ENCODE peak calls at places on chromosomes 2 and 18, in seven cellular contexts. H is K562, I is A549, A is IMR-90, Z is HepG2, P is GM12878, L is H1. T is an unnamed sample.

GRCh38 chr18:7177131-7177744 is 53.7 kb upstream of the LRRC30 start:
- DNase-seq in L (no peak), I (peak; percentile 43), Z (peak; percentile 45), A (peak; percentile 85), P (no peak), H (peak; percentile 65), T (peak; percentile 86)

GRCh38 chr2:108541451-108541850 is 7.2 kb downstream of the LIMS1 start:
- DNase-seq in P (no peak), L (no peak), Z (no peak), H (no peak), A (no peak), I (no peak), T (no peak)

GRCh38 chr18:2970344-2970743 is 42.6 kb downstream of the LPIN2 start:
- DNase-seq in P (no peak), H (no peak), I (no peak), Z (no peak), A (no peak), L (no peak), T (no peak)

GRCh38 chr2:15941483-15941853 is 1.1 kb downstream of the MYCN start:
- DNase-seq in H (no peak), A (no peak), L (peak; percentile 64), Z (no peak), I (peak; percentile 25), P (no peak), T (peak; percentile 82)

GRCh38 chr2:40534528-40534927 is 82.6 kb upstream of the SLC8A1 start:
- DNase-seq in L (no peak), I (no peak), A (peak; percentile 4), P (no peak), H (no peak), Z (no peak), T (no peak)

GRCh38 chr2:168118733-168119518 is 128.5 kb downstream of the STK39 start:
- DNase-seq in I (peak; percentile 4), H (peak; percentile 76), L (no peak), P (no peak), Z (peak; percentile 71), A (peak; percentile 82), T (peak; percentile 17)

GRCh38 chr2:159615936-159616733 is at the start of gene BAZ2B:
- DNase-seq in A (peak; percentile 88), I (peak; percentile 31), Z (peak; percentile 39), P (no peak), H (peak; percentile 75), L (no peak), T (peak; percentile 66)

GRCh38 chr2:152974146-152974545 is 255.7 kb downstream of the ARL6IP6 start:
- DNase-seq in P (no peak), Z (no peak), H (no peak), L (no peak), I (no peak), A (no peak), T (no peak)

GRCh38 chr2:2325538-2325937 is 5.5 kb downstream of the MYT1L start:
- DNase-seq in A (no peak), I (no peak), P (no peak), Z (no peak), H (no peak), L (no peak), T (peak; percentile 40)

GRCh38 chr2:220181158-220181557 is 553.7 kb downstream of the SLC4A3 start:
- DNase-seq in L (no peak), Z (no peak), A (peak; percentile 33), I (no peak), P (no peak), H (no peak), T (no peak)

GRCh38 chr2:178292586-178292985 is 98.3 kb downstream of the OSBPL6 start:
- DNase-seq in I (no peak), Z (no peak), L (no peak), A (no peak), H (no peak), P (no peak), T (no peak)

GRCh38 chr2:45119855-45120254 is 110.6 kb upstream of the SIX2 start:
- DNase-seq in L (no peak), I (no peak), H (no peak), A (peak; percentile 85), P (no peak), Z (no peak), T (no peak)

GRCh38 chr2:50943781-50944180 is 88.2 kb downstream of the NRXN1 start:
- DNase-seq in I (no peak), A (no peak), P (no peak), L (no peak), Z (no peak), H (no peak), T (no peak)

GRCh38 chr2:186229265-186229664 is 256.8 kb upstream of the ZC3H15 start:
- DNase-seq in Z (peak; percentile 17), H (no peak), P (no peak), I (no peak), L (no peak), A (no peak), T (no peak)

GRCh38 chr2:180656455-180656847 is 324.0 kb upstream of the UBE2E3 start:
- DNase-seq in H (no peak), Z (peak; percentile 20), L (no peak), A (peak; percentile 86), P (no peak), I (peak; percentile 36), T (no peak)

GRCh38 chr2:120552800-120553471 is 182.7 kb upstream of the GLI2 start:
- DNase-seq in A (peak; percentile 23), Z (peak; percentile 90), I (peak; percentile 87), L (peak; percentile 41), P (no peak), H (peak; percentile 75), T (no peak)

GRCh38 chr2:7403092-7403775 is 486.0 kb downstream of the RNF144A start:
- DNase-seq in P (no peak), H (no peak), L (no peak), I (no peak), Z (no peak), A (no peak), T (no peak)

GRCh38 chr2:41966431-41966893 is 81.4 kb upstream of the PKDCC start:
- DNase-seq in A (peak; percentile 96), H (no peak), I (peak; percentile 79), Z (peak; percentile 58), P (no peak), L (no peak), T (no peak)

DNA sequence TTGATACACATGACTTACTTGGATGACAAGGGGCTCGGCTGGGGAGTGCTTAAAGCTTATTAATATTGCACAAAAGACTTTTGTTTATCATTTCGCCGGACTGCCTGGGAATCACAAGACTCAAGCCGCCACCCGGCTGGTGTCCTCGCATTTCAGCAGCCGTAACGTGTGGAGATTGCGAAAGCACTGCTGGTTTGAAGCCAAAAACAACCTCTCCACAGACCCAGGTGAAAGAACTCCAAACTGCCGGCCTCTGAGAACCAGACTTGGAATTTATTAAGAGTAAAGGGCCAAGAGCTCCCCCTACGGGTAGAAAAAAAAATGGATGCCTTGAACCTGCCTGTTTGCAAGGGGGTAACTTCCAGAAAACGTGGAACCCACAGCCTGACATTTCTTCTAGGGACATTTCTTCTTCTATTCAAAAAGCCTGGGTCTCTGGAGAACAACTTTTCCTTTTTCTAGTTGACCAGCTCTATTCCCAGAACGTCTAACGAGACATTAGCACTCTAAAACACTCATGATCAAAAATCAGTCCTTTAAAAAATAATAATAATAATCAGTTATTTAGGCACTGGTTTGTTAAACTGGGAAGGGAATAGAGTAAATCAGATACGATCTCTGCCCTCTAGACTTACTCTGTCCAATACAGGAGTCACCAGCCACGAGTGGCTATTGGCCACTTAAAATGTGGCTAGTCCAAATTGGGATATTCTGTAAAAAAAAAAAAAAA is 216.3 kb downstream of the C1D start:
- DNase-seq in P (no peak), A (peak; percentile 98), H (peak; percentile 72), Z (peak; percentile 94), I (peak; percentile 73), L (peak; percentile 54), T (peak; percentile 49)
- TF ChIP-seq RFX5 in P (no peak), A (no peak), H (no peak), Z (no peak), I (no peak), L (no peak), T (no peak)

GRCh38 chr2:48600204-48600813 is 17.3 kb upstream of the GTF2A1L start:
- DNase-seq in L (no peak), H (peak; percentile 63), A (peak; percentile 67), I (no peak), Z (peak; percentile 42), P (no peak), T (peak; percentile 32)

GRCh38 chr2:48605482-48606175 is 12.0 kb upstream of the GTF2A1L start:
- DNase-seq in H (peak; percentile 88), A (no peak), L (no peak), Z (no peak), P (no peak), I (no peak), T (no peak)

GRCh38 chr2:48600917-48601316 is 16.7 kb upstream of the GTF2A1L start:
- DNase-seq in H (no peak), Z (no peak), A (peak; percentile 87), P (no peak), L (no peak), I (no peak), T (no peak)

DNA sequence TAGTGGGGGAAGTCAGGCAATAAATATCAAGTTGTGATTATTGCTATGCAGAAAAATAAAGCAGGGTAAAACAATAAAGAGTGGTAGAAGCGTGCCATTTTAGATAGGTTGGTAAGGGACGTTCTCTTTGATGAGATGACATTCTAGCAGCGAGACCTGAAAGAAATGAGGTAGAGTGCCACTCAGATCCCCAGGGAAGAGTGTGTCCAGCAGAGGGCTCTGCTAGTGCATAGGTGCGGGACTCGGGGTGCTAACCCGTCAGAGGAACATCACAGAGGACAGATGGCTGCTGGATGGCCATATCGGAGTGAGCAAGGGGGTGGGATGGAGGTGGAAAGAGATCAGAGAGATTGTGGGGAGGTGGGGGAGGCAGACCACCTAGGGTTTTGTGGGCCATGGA is 16.3 kb upstream of the GTF2A1L start:
- DNase-seq in H (peak; percentile 80), I (no peak), Z (peak; percentile 34), A (peak; percentile 41), P (no peak), L (no peak), T (no peak)
- TF ChIP-seq RFX5 in H (no peak), I (no peak), Z (no peak), A (no peak), P (no peak), L (no peak), T (no peak)

DNA sequence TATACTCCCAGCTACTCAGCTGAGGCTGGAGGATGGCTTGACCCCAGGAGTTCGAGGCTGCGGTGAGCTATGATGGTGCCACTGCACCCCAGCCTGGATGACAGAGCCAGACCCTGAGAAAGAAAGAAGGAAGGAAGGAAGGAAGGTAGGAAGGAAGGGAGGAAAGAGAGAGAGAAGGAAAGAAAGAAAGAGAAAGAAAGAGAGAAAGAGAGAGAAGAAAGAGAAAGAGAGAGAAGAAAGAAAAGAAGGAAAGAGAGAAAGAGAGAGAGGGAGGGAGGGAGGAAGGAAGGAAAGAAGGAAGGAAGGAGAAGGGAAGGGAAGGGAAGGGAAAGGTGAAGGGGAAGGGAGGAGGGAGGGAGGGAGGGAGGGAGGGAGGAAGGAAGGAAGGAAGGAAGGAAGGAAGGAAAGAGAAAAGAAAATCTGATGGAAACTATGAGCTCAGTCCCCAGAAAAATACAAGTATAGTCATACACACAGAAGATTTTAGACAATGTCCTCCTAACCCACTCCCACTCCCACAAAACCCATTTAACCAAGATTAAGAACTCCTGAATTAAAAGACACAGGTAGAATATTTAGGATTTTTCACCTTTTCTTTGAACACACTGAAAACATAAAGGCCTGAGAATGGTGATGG is 15.6 kb downstream of the FZD7 start:
- DNase-seq in Z (no peak), A (no peak), I (no peak), L (no peak), P (no peak), H (no peak), T (no peak)
- TF ChIP-seq RFX5 in Z (no peak), A (no peak), I (no peak), L (no peak), P (no peak), H (no peak), T (no peak)

GRCh38 chr2:35508601-35509000 is 847.0 kb upstream of the CRIM1 start:
- DNase-seq in A (no peak), H (no peak), L (no peak), I (no peak), P (no peak), Z (no peak), T (no peak)

GRCh38 chr2:35510641-35511040 is 844.9 kb upstream of the CRIM1 start:
- DNase-seq in I (no peak), L (no peak), P (no peak), A (no peak), H (no peak), Z (no peak), T (no peak)
- TF ChIP-seq RFX5 in I (no peak), L (no peak), P (no peak), A (no peak), H (no peak), Z (no peak), T (no peak)